ENCODE peak calls at places on chromosome 20, in eight cellular contexts. One of them, this sample, is unnamed.

GRCh38 chr20:64164123-64164836 is at the start of gene MYT1:
- DNase-seq in dorsolateral prefrontal cortex: no peak
- DNase-seq in RWPE1: no peak
- DNase-seq in HS-5: no peak
- DNase-seq in activated T-cell treated with anti-CD3 and anti-CD28 coated beads for 1 hour: no peak
- DNase-seq in smooth muscle cell of the brain vasculature: no peak
- DNase-seq in iris pigment epithelial cell: no peak
- DNase-seq in tibial artery: no peak
- DNase-seq in this sample: no peak

GRCh38 chr20:15061955-15062354 is 724.5 kb upstream of the FLRT3 start:
- DNase-seq in tibial artery: no peak
- DNase-seq in HS-5: no peak
- DNase-seq in RWPE1: no peak
- DNase-seq in dorsolateral prefrontal cortex: no peak
- DNase-seq in iris pigment epithelial cell: no peak
- DNase-seq in activated T-cell treated with anti-CD3 and anti-CD28 coated beads for 1 hour: no peak
- DNase-seq in smooth muscle cell of the brain vasculature: no peak
- DNase-seq in this sample: no peak

GRCh38 chr20:15760217-15760567 is 813.1 kb downstream of the KIF16B start:
- DNase-seq in tibial artery: no peak
- DNase-seq in smooth muscle cell of the brain vasculature: no peak
- DNase-seq in HS-5: no peak
- DNase-seq in RWPE1: no peak
- DNase-seq in activated T-cell treated with anti-CD3 and anti-CD28 coated beads for 1 hour: no peak
- DNase-seq in dorsolateral prefrontal cortex: no peak
- DNase-seq in iris pigment epithelial cell: no peak
- DNase-seq in this sample: no peak

GRCh38 chr20:34127787-34128186 is 15.7 kb upstream of the EIF2S2 start:
- DNase-seq in dorsolateral prefrontal cortex: no peak
- DNase-seq in HS-5: no peak
- DNase-seq in iris pigment epithelial cell: no peak
- DNase-seq in tibial artery: no peak
- DNase-seq in RWPE1: no peak
- DNase-seq in activated T-cell treated with anti-CD3 and anti-CD28 coated beads for 1 hour: no peak
- DNase-seq in smooth muscle cell of the brain vasculature: no peak
- DNase-seq in this sample: no peak

GRCh38 chr20:35621560-35621946 is 5.9 kb downstream of the SPAG4 start:
- DNase-seq in iris pigment epithelial cell: no peak
- DNase-seq in RWPE1: no peak
- DNase-seq in tibial artery: no peak
- DNase-seq in dorsolateral prefrontal cortex: no peak
- DNase-seq in activated T-cell treated with anti-CD3 and anti-CD28 coated beads for 1 hour: no peak
- DNase-seq in smooth muscle cell of the brain vasculature: no peak
- DNase-seq in HS-5: no peak
- DNase-seq in this sample: no peak

GRCh38 chr20:45752747-45753146 is 30.6 kb downstream of the SPINT4 start:
- DNase-seq in smooth muscle cell of the brain vasculature: no peak
- DNase-seq in iris pigment epithelial cell: peak
- DNase-seq in dorsolateral prefrontal cortex: no peak
- DNase-seq in tibial artery: no peak
- DNase-seq in HS-5: no peak
- DNase-seq in activated T-cell treated with anti-CD3 and anti-CD28 coated beads for 1 hour: no peak
- DNase-seq in RWPE1: no peak
- DNase-seq in this sample: peak

GRCh38 chr20:6562111-6562510 is 205.4 kb upstream of the BMP2 start:
- DNase-seq in HS-5: peak
- DNase-seq in tibial artery: no peak
- DNase-seq in iris pigment epithelial cell: peak
- DNase-seq in smooth muscle cell of the brain vasculature: no peak
- DNase-seq in dorsolateral prefrontal cortex: no peak
- DNase-seq in RWPE1: no peak
- DNase-seq in activated T-cell treated with anti-CD3 and anti-CD28 coated beads for 1 hour: no peak
- DNase-seq in this sample: no peak

GRCh38 chr20:22781869-22782268 is 197.5 kb upstream of the FOXA2 start:
- DNase-seq in tibial artery: no peak
- DNase-seq in iris pigment epithelial cell: no peak
- DNase-seq in HS-5: no peak
- DNase-seq in RWPE1: no peak
- DNase-seq in smooth muscle cell of the brain vasculature: no peak
- DNase-seq in activated T-cell treated with anti-CD3 and anti-CD28 coated beads for 1 hour: no peak
- DNase-seq in dorsolateral prefrontal cortex: no peak
- DNase-seq in this sample: no peak

GRCh38 chr20:56631318-56631989 is 2.3 kb downstream of the TFAP2C start:
- DNase-seq in HS-5: no peak
- DNase-seq in smooth muscle cell of the brain vasculature: no peak
- DNase-seq in dorsolateral prefrontal cortex: no peak
- DNase-seq in iris pigment epithelial cell: no peak
- DNase-seq in tibial artery: no peak
- DNase-seq in activated T-cell treated with anti-CD3 and anti-CD28 coated beads for 1 hour: no peak
- DNase-seq in RWPE1: no peak
- DNase-seq in this sample: no peak

GRCh38 chr20:48489656-48490055 is 338.1 kb downstream of the PREX1 start:
- DNase-seq in activated T-cell treated with anti-CD3 and anti-CD28 coated beads for 1 hour: no peak
- DNase-seq in smooth muscle cell of the brain vasculature: no peak
- DNase-seq in iris pigment epithelial cell: no peak
- DNase-seq in dorsolateral prefrontal cortex: peak
- DNase-seq in tibial artery: no peak
- DNase-seq in HS-5: no peak
- DNase-seq in RWPE1: no peak
- DNase-seq in this sample: no peak

GRCh38 chr20:40677343-40677924 is 11.6 kb downstream of the MAFB start:
- DNase-seq in activated T-cell treated with anti-CD3 and anti-CD28 coated beads for 1 hour: no peak
- DNase-seq in dorsolateral prefrontal cortex: no peak
- DNase-seq in RWPE1: no peak
- DNase-seq in smooth muscle cell of the brain vasculature: no peak
- DNase-seq in tibial artery: no peak
- DNase-seq in HS-5: no peak
- DNase-seq in iris pigment epithelial cell: no peak
- DNase-seq in this sample: no peak

GRCh38 chr20:40982415-40983145 is 46.0 kb upstream of the TOP1 start:
- DNase-seq in smooth muscle cell of the brain vasculature: no peak
- DNase-seq in dorsolateral prefrontal cortex: no peak
- DNase-seq in HS-5: no peak
- DNase-seq in activated T-cell treated with anti-CD3 and anti-CD28 coated beads for 1 hour: no peak
- DNase-seq in RWPE1: no peak
- DNase-seq in tibial artery: peak
- DNase-seq in iris pigment epithelial cell: no peak
- DNase-seq in this sample: no peak

GRCh38 chr20:55375920-55376319 is 629.4 kb downstream of the CBLN4 start:
- DNase-seq in HS-5: no peak
- DNase-seq in RWPE1: no peak
- DNase-seq in activated T-cell treated with anti-CD3 and anti-CD28 coated beads for 1 hour: no peak
- DNase-seq in smooth muscle cell of the brain vasculature: no peak
- DNase-seq in iris pigment epithelial cell: no peak
- DNase-seq in tibial artery: no peak
- DNase-seq in dorsolateral prefrontal cortex: no peak
- DNase-seq in this sample: no peak

This sample was measured in CD4-positive, CD25-positive, alpha-beta regulatory T cell.